ENCODE peak calls at places on chromosomes 16 and 17, in five cellular contexts. One of them, this sample, is unnamed.

GRCh38 chr17:49659983-49660382 is 17.9 kb downstream of the SPOP start:
- DNase-seq in renal cortical epithelial cell: no peak
- DNase-seq in NCI-H1092 treated with DMSO at 0.1 percent for 48 hours: no peak
- DNase-seq in H54: no peak
- DNase-seq in ELR: no peak
- DNase-seq in this sample: no peak

GRCh38 chr17:48555616-48556533 is 11.0 kb upstream of the HOXB2 start:
- DNase-seq in ELR: no peak
- DNase-seq in NCI-H1092 treated with DMSO at 0.1 percent for 48 hours: no peak
- DNase-seq in renal cortical epithelial cell: no peak
- DNase-seq in H54: no peak
- DNase-seq in this sample: peak; percentile 50

GRCh38 chr16:15829460-15829859 is 27.4 kb downstream of the MYH11 start:
- DNase-seq in H54: no peak
- DNase-seq in NCI-H1092 treated with DMSO at 0.1 percent for 48 hours: no peak
- DNase-seq in ELR: no peak
- DNase-seq in renal cortical epithelial cell: no peak
- DNase-seq in this sample: no peak

GRCh38 chr16:16067127-16067526 is 117.7 kb downstream of the ABCC1 start:
- DNase-seq in NCI-H1092 treated with DMSO at 0.1 percent for 48 hours: no peak
- DNase-seq in ELR: no peak
- DNase-seq in H54: no peak
- DNase-seq in renal cortical epithelial cell: no peak
- DNase-seq in this sample: no peak

GRCh38 chr16:68369697-68370096 is 58.9 kb downstream of the PRMT7 start:
- DNase-seq in NCI-H1092 treated with DMSO at 0.1 percent for 48 hours: no peak
- DNase-seq in renal cortical epithelial cell: no peak
- DNase-seq in ELR: no peak
- DNase-seq in H54: no peak
- DNase-seq in this sample: no peak

GRCh38 chr16:56193951-56194726 is 2.9 kb downstream of the GNAO1 start:
- DNase-seq in renal cortical epithelial cell: peak; percentile 46
- DNase-seq in H54: no peak
- DNase-seq in NCI-H1092 treated with DMSO at 0.1 percent for 48 hours: peak; percentile 94
- DNase-seq in ELR: peak; percentile 34
- DNase-seq in this sample: peak; percentile 75

GRCh38 chr16:27424772-27425498 is 23.0 kb downstream of the IL21R start:
- DNase-seq in ELR: no peak
- DNase-seq in NCI-H1092 treated with DMSO at 0.1 percent for 48 hours: no peak
- DNase-seq in H54: no peak
- DNase-seq in renal cortical epithelial cell: no peak
- DNase-seq in this sample: no peak

GRCh38 chr17:49130891-49131290 is 1.7 kb upstream of the B4GALNT2 start:
- DNase-seq in renal cortical epithelial cell: peak; percentile 21
- DNase-seq in ELR: peak; percentile 36
- DNase-seq in NCI-H1092 treated with DMSO at 0.1 percent for 48 hours: no peak
- DNase-seq in H54: no peak
- DNase-seq in this sample: peak; percentile 38

GRCh38 chr17:31415640-31416502 is 24.4 kb downstream of the RAB11FIP4 start:
- DNase-seq in ELR: no peak
- DNase-seq in NCI-H1092 treated with DMSO at 0.1 percent for 48 hours: no peak
- DNase-seq in H54: no peak
- DNase-seq in renal cortical epithelial cell: no peak
- DNase-seq in this sample: no peak

GRCh38 chr17:65228734-65229390 is 91.7 kb downstream of the RGS9 start:
- DNase-seq in H54: no peak
- DNase-seq in ELR: peak; percentile 56
- DNase-seq in renal cortical epithelial cell: peak; percentile 44
- DNase-seq in NCI-H1092 treated with DMSO at 0.1 percent for 48 hours: peak; percentile 1
- DNase-seq in this sample: no peak

GRCh38 chr16:88347656-88348376 is 34.9 kb upstream of the ZNF469 start:
- DNase-seq in NCI-H1092 treated with DMSO at 0.1 percent for 48 hours: no peak
- DNase-seq in H54: no peak
- DNase-seq in ELR: no peak
- DNase-seq in renal cortical epithelial cell: no peak
- DNase-seq in this sample: no peak

GRCh38 chr17:58756246-58757161 is 850 bp downstream of the PPM1E start:
- DNase-seq in NCI-H1092 treated with DMSO at 0.1 percent for 48 hours: peak; percentile 42
- DNase-seq in ELR: peak; percentile 26
- DNase-seq in H54: peak; percentile 40
- DNase-seq in renal cortical epithelial cell: no peak
- DNase-seq in this sample: peak; percentile 4

GRCh38 chr17:31593806-31594205 is 202.3 kb downstream of the RAB11FIP4 start:
- DNase-seq in H54: no peak
- DNase-seq in NCI-H1092 treated with DMSO at 0.1 percent for 48 hours: no peak
- DNase-seq in renal cortical epithelial cell: peak; percentile 19
- DNase-seq in ELR: peak; percentile 85
- DNase-seq in this sample: peak; percentile 60

GRCh38 chr16:14501331-14502255 is 128.5 kb downstream of the PARN start:
- DNase-seq in H54: peak; percentile 50
- DNase-seq in ELR: peak; percentile 86
- DNase-seq in renal cortical epithelial cell: peak; percentile 97
- DNase-seq in NCI-H1092 treated with DMSO at 0.1 percent for 48 hours: peak; percentile 88
- DNase-seq in this sample: peak; percentile 95

GRCh38 chr16:69150146-69150865 is 17.9 kb downstream of the UTP4 start:
- DNase-seq in renal cortical epithelial cell: peak; percentile 67
- DNase-seq in NCI-H1092 treated with DMSO at 0.1 percent for 48 hours: peak; percentile 48
- DNase-seq in ELR: peak; percentile 84
- DNase-seq in H54: peak; percentile 42
- DNase-seq in this sample: peak; percentile 70

GRCh38 chr17:42944211-42944610 is 20.0 kb downstream of the AARSD1 start:
- DNase-seq in NCI-H1092 treated with DMSO at 0.1 percent for 48 hours: no peak
- DNase-seq in H54: no peak
- DNase-seq in renal cortical epithelial cell: no peak
- DNase-seq in ELR: peak; percentile 27
- DNase-seq in this sample: no peak

GRCh38 chr17:66354472-66354871 is 52.1 kb downstream of the PRKCA start:
- DNase-seq in ELR: peak; percentile 52
- DNase-seq in renal cortical epithelial cell: no peak
- DNase-seq in H54: no peak
- DNase-seq in NCI-H1092 treated with DMSO at 0.1 percent for 48 hours: no peak
- DNase-seq in this sample: no peak